ENCODE peak calls at places on chromosomes 1 and 21, in four cellular contexts. Q, M, G and C are unnamed samples.

GRCh38 chr1:234987415-234988159 is 141.1 kb downstream of the TOMM20 start:
- DNase-seq in Q (peak), M (no peak), G (peak), C (peak)

GRCh38 chr1:20400341-20401177 is 85.5 kb downstream of the CAMK2N1 start:
- DNase-seq in M (no peak), G (no peak), Q (no peak), C (no peak)

GRCh38 chr1:107879338-107879737 is 85.6 kb downstream of the VAV3 start:
- DNase-seq in Q (no peak), G (no peak), M (no peak), C (no peak)

GRCh38 chr1:41328011-41328615 is 33.1 kb upstream of the FOXO6 start:
- DNase-seq in M (no peak), Q (no peak), G (no peak), C (no peak)

GRCh38 chr21:34223376-34223775 is 140.4 kb upstream of the KCNE2 start:
- DNase-seq in Q (no peak), M (no peak), G (no peak), C (no peak)

GRCh38 chr1:27357281-27358037 is 9.3 kb downstream of the MAP3K6 start:
- DNase-seq in M (peak), Q (peak), G (peak), C (peak)

GRCh38 chr21:32233722-32234301 is 45.0 kb downstream of the MIS18A start:
- DNase-seq in M (no peak), G (no peak), Q (no peak), C (no peak)

GRCh38 chr1:224644553-224645154 is 28.5 kb downstream of the CNIH3 start:
- DNase-seq in Q (peak), M (peak), G (peak), C (peak)

GRCh38 chr1:173017792-173018191 is 32.9 kb downstream of the TNFSF18 start:
- DNase-seq in G (no peak), Q (peak), M (peak), C (no peak)

GRCh38 chr1:21814241-21814918 is 2.3 kb downstream of the LDLRAD2 start:
- DNase-seq in M (no peak), G (no peak), Q (peak), C (peak)

GRCh38 chr21:35332841-35333426 is 283.8 kb upstream of the RUNX1 start:
- DNase-seq in M (no peak), G (no peak), Q (no peak), C (no peak)

GRCh38 chr1:19096036-19096833 is 113.8 kb downstream of the UBR4 start:
- DNase-seq in M (no peak), G (peak), Q (no peak), C (peak)

GRCh38 chr1:197677752-197678295 is 97.5 kb downstream of the DENND1B start:
- DNase-seq in Q (no peak), M (no peak), G (no peak), C (no peak)

GRCh38 chr1:177650947-177651346 is 318.9 kb downstream of the SEC16B start:
- DNase-seq in G (no peak), Q (no peak), M (no peak), C (no peak)

GRCh38 chr1:204573563-204573925 is 57.3 kb downstream of the MDM4 start:
- DNase-seq in M (no peak), Q (no peak), G (peak), C (no peak)

DNA sequence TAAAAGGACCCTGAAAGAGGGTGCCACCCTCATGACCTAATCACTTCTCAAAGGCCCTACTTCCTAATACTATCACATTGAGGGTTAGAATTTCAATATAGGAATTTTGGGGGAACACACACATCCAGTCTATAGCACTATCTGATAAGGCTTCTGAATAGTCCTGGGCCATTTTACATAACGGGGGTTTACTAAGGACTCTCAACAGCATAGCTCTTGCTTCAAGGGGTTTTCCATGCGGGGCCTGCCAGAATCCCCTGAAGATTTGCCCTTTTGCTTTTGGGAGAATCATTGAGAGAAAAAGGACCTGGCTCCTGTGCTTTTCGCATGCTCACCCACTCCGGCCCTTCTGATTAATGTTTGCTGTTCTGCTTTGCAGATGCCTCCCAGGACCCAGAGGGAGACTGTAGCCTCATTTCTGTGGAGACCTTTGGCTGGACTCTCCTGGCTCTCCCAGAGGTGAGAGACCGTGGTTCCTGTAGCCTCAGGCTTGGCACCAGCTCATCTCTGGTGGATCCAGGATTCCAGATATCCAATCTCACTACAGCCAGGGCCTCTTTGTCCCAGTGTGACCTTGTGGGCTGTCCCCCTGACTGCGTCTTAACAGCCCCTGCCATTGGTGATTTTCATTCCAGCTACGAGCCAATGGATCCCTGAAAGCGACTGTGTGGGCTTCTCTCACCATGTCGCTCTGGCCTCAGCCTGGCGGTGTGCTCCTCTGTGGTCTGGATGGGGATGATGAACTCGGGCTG is 72.6 kb downstream of the DDR2 start:
- DNase-seq in Q (no peak), M (no peak), G (no peak), C (no peak)
- TF ChIP-seq EZH2phosphoT487 in Q (no peak), M (no peak), G (no peak), C (no peak)

GRCh38 chr1:85629532-85629920 is 49.0 kb downstream of the CCN1 start:
- DNase-seq in G (peak), M (no peak), Q (no peak), C (no peak)
- TF ChIP-seq EZH2phosphoT487 in G (no peak), M (no peak), Q (no peak), C (no peak)

DNA sequence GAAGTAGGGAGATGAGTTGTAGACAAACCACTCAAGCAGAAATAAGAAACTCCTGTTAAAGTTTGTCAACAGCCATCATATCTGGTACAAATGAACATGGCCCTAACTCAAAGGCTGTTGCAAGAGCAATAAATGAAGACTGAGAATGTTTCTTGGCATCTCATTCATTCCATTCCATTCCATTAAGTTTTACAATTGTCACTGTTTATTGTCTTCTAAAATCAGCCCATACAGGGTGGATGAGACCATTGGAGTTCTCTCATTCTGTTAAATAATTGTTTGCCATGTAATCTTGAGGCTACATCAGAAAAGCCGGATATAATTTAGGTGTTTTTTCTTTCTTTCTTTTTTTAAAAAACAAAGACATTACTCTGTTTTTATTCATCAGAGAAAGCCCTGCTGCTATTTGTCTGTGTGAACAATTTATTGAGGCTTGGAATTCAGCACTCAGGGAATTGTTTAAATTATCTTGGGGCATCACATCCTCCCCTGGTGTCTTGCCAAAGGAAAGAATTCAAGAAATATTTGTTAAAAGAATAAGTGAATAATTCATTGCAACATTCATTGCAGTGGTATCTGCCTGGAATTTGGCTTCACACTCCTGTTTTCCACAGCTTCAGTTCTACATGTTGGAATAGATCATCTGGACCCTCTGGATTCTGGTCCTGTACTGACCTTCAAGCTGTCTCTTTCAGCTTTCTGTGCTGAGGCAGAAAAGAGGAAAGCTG is 604.5 kb downstream of the PLPP3 start:
- DNase-seq in M (no peak), Q (no peak), G (peak), C (no peak)
- TF ChIP-seq EZH2phosphoT487 in M (no peak), Q (no peak), G (no peak), C (no peak)

DNA sequence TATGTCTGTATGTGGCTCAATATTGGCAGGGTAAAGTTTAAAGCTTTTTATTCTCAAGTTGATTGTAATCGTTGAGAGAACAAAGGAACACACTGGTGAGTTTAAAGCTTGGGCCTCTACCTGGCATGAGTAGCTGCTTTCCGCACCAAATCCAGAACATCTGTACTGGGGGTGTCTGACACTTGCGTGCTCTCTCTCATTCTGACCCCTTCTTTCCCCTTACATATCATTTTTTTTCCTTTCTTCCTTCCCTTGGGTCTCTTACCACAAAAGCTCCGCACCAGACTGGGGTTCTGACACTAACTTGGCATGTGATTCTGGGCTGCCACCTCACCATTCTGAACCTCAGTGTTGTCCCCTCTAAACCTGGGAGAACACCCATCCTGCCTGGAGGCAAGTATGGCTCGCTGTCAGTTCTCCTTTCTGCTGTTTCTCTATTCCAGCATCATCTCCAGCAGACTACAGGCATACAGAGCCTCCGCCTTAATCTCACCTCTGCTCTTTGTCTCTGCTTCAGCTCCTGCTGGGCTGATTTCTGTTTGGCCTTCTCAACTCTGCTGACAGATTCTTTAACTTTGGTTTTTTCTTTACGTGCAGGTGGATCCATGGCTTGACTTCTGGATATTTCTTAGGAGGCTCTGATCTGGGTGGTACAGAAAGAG is 853 bp upstream of the ERMAP start:
- DNase-seq in G (peak), Q (peak), M (peak), C (no peak)
- TF ChIP-seq EZH2phosphoT487 in G (no peak), Q (no peak), M (no peak), C (no peak)

GRCh38 chr1:39181311-39181710 is 23.2 kb upstream of the MACF1 start:
- DNase-seq in Q (no peak), M (no peak), G (no peak), C (no peak)

GRCh38 chr1:39182804-39183203 is 21.7 kb upstream of the MACF1 start:
- DNase-seq in Q (no peak), G (no peak), M (no peak), C (no peak)

GRCh38 chr1:39174400-39175081 is 30.0 kb upstream of the MACF1 start:
- DNase-seq in M (no peak), Q (no peak), G (no peak), C (no peak)

GRCh38 chr1:39177641-39178040 is 26.9 kb upstream of the MACF1 start:
- DNase-seq in M (no peak), Q (no peak), G (no peak), C (no peak)

GRCh38 chr1:39178541-39179431 is 25.7 kb upstream of the MACF1 start:
- DNase-seq in M (no peak), G (peak), Q (no peak), C (no peak)
- TF ChIP-seq EZH2phosphoT487 in M (no peak), G (no peak), Q (no peak), C (no peak)

GRCh38 chr1:91795601-91796389 is 90.2 kb downstream of the TGFBR3 start:
- DNase-seq in Q (no peak), G (peak), M (no peak), C (no peak)
- TF ChIP-seq EZH2phosphoT487 in Q (no peak), G (no peak), M (no peak), C (no peak)

GRCh38 chr21:41283211-41283818 is 33.3 kb upstream of the FAM3B start:
- DNase-seq in G (peak), M (peak), Q (peak), C (peak)
- TF ChIP-seq EZH2phosphoT487 in G (no peak), M (no peak), Q (no peak), C (no peak)